ENCODE peak calls at places on chromosomes 5 and 9, in seven cellular contexts. A is stimulated activated CD8-positive, alpha-beta memory T cell treated with anti-CD3 and anti-CD28 coated beads, Interleukin-4, amount 100 ng/mL, for 48 hours; Y is SIG-M5; W is A549; O is mesenteric fat pad; V is NCI-H526; C is activated CD8-positive, alpha-beta memory T cell treated with anti-CD3 and anti-CD28 coated beads for 48 hours. S is an unnamed sample.

GRCh38 chr9:79120533-79121315 is 451.0 kb upstream of the TLE4 start:
- DNase-seq in A (no peak), Y (no peak), W (no peak), O (no peak), V (no peak), C (no peak), S (no peak)

GRCh38 chr5:173408946-173409345 is 80.7 kb upstream of the STC2 start:
- DNase-seq in A (no peak), Y (no peak), W (no peak), O (no peak), V (peak), C (no peak), S (no peak)

GRCh38 chr5:87735918-87736317 is 323.2 kb upstream of the CCNH start:
- DNase-seq in A (no peak), Y (no peak), W (no peak), O (no peak), V (no peak), C (no peak), S (no peak)

GRCh38 chr9:109017061-109017460 is 3.8 kb upstream of the CTNNAL1 start:
- DNase-seq in A (no peak), Y (no peak), W (no peak), O (no peak), V (no peak), C (no peak), S (no peak)

GRCh38 chr5:169538935-169539334 is 44.6 kb upstream of the SPDL1 start:
- DNase-seq in A (no peak), Y (no peak), W (no peak), O (no peak), V (no peak), C (no peak), S (no peak)

GRCh38 chr9:106172265-106172664 is 477.9 kb downstream of the TMEM38B start:
- DNase-seq in A (no peak), Y (no peak), W (no peak), O (no peak), V (no peak), C (no peak), S (no peak)

GRCh38 chr5:148378670-148379069 is 5.1 kb upstream of the FBXO38 start:
- DNase-seq in A (no peak), Y (no peak), W (no peak), O (no peak), V (no peak), C (no peak), S (no peak)

GRCh38 chr5:78497573-78498533 is 137.4 kb downstream of the SCAMP1 start:
- DNase-seq in A (no peak), Y (no peak), W (no peak), O (no peak), V (peak), C (no peak), S (no peak)

GRCh38 chr9:112545237-112545636 is 58.6 kb downstream of the KIAA1958 start:
- DNase-seq in A (no peak), Y (no peak), W (no peak), O (no peak), V (no peak), C (no peak), S (no peak)

GRCh38 chr5:118220491-118220890 is 767.9 kb downstream of the DTWD2 start:
- DNase-seq in A (no peak), Y (no peak), W (no peak), O (no peak), V (no peak), C (no peak), S (no peak)

GRCh38 chr9:29556317-29556716 is 1983.0 kb upstream of the C9orf72 start:
- DNase-seq in A (no peak), Y (no peak), W (peak), O (no peak), V (no peak), C (no peak), S (peak)

GRCh38 chr5:31023105-31023504 is 170.4 kb upstream of the CDH6 start:
- DNase-seq in A (no peak), Y (no peak), W (peak), O (no peak), V (no peak), C (no peak), S (no peak)

GRCh38 chr9:32589083-32589713 is 16.2 kb upstream of the NDUFB6 start:
- DNase-seq in A (no peak), Y (no peak), W (peak), O (no peak), V (peak), C (no peak), S (peak)

GRCh38 chr5:77438057-77438456 is 54.1 kb downstream of the WDR41 start:
- DNase-seq in A (no peak), Y (no peak), W (no peak), O (no peak), V (no peak), C (no peak), S (no peak)

GRCh38 chr9:14343948-14344547 is 30.1 kb upstream of the NFIB start:
- DNase-seq in A (no peak), Y (no peak), W (peak), O (no peak), V (no peak), C (no peak), S (no peak)

GRCh38 chr5:90940227-90940995 is 381.8 kb downstream of the ADGRV1 start:
- DNase-seq in A (peak), Y (no peak), W (peak), O (no peak), V (no peak), C (peak), S (peak)

GRCh38 chr5:130836729-130837660 is 328.1 kb downstream of the HINT1 start:
- DNase-seq in A (no peak), Y (no peak), W (peak), O (no peak), V (no peak), C (no peak), S (peak)

GRCh38 chr5:159452480-159453167 is 122.3 kb upstream of the IL12B start:
- DNase-seq in A (no peak), Y (no peak), W (no peak), O (no peak), V (peak), C (no peak), S (no peak)

GRCh38 chr5:29016067-29016466 is 1977.7 kb upstream of the CDH9 start:
- DNase-seq in A (no peak), Y (no peak), W (peak), O (no peak), V (no peak), C (no peak), S (peak)

GRCh38 chr5:67693956-67694564 is 497.5 kb upstream of the CD180 start:
- DNase-seq in A (no peak), Y (no peak), W (no peak), O (no peak), V (no peak), C (no peak), S (no peak)

GRCh38 chr5:96978812-96979449 is 43.1 kb downstream of the LNPEP start:
- DNase-seq in A (no peak), Y (no peak), W (no peak), O (no peak), V (no peak), C (no peak), S (no peak)

GRCh38 chr5:74122175-74122574 is 496.2 kb downstream of the ARHGEF28 start:
- DNase-seq in A (no peak), Y (no peak), W (no peak), O (no peak), V (no peak), C (no peak), S (no peak)

GRCh38 chr5:119453045-119453383 is 717 bp downstream of the HSD17B4 start:
- DNase-seq in A (peak), Y (peak), W (peak), O (no peak), V (no peak), C (no peak), S (peak)

GRCh38 chr5:139642891-139643871 is 5.0 kb upstream of the CXXC5 start:
- DNase-seq in A (no peak), Y (no peak), W (peak), O (peak), V (no peak), C (no peak), S (peak)

GRCh38 chr9:96376926-96377874 is 6.3 kb downstream of the SLC35D2 start:
- DNase-seq in A (no peak), Y (no peak), W (no peak), O (no peak), V (no peak), C (no peak), S (peak)

GRCh38 chr5:163712011-163712410 is 206.6 kb downstream of the MAT2B start:
- DNase-seq in A (no peak), Y (no peak), W (no peak), O (no peak), V (no peak), C (no peak), S (no peak)

GRCh38 chr9:83526901-83527300 is 11.3 kb downstream of the FRMD3 start:
- DNase-seq in A (no peak), Y (no peak), W (no peak), O (no peak), V (peak), C (no peak), S (no peak)

GRCh38 chr9:21661626-21662025 is 140.8 kb upstream of the MTAP start:
- DNase-seq in A (no peak), Y (no peak), W (no peak), O (no peak), V (no peak), C (no peak), S (no peak)

GRCh38 chr5:142327111-142327842 is 2.5 kb upstream of the SPRY4 start:
- DNase-seq in A (no peak), Y (no peak), W (no peak), O (peak), V (no peak), C (no peak), S (no peak)

GRCh38 chr5:42522783-42523182 is 99.5 kb downstream of the GHR start:
- DNase-seq in A (no peak), Y (no peak), W (no peak), O (no peak), V (no peak), C (no peak), S (no peak)

GRCh38 chr5:75265731-75266130 is 29.1 kb upstream of the ANKRD31 start:
- DNase-seq in A (no peak), Y (no peak), W (peak), O (no peak), V (no peak), C (no peak), S (peak)

GRCh38 chr5:180281706-180282105 is 10.2 kb downstream of the MAPK9 start:
- DNase-seq in A (no peak), Y (no peak), W (no peak), O (no peak), V (no peak), C (no peak), S (no peak)

GRCh38 chr5:120446068-120446492 is 18.0 kb upstream of the PRR16 start:
- DNase-seq in A (no peak), Y (no peak), W (no peak), O (no peak), V (no peak), C (no peak), S (no peak)